ENCODE peak calls at places on chromosomes 6 and 20, in ten cellular contexts. Q is astrocyte; U is T-helper 17 cell; O is activated CD4-positive, alpha-beta T cell treated with anti-CD3 and anti-CD28 coated beads, Interleukin-2, amount 50 U/mL, for 48 hours; I is LNCaP clone FGC; A is foreskin fibroblast; Y is NCI-H510A treated with DMSO at 0.1 percent for 48 hours; S is left colon; G is NCI-H1092; F is epithelial cell of prostate. W is an unnamed sample.

GRCh38 chr6:7268362-7269310 is 44.4 kb downstream of the SSR1 start:
- DNase-seq in Q (no peak), U (no peak), O (no peak), I (no peak), A (no peak), Y (no peak), S (no peak), G (no peak), F (no peak), W (no peak)

GRCh38 chr20:2280083-2280482 is 15.7 kb upstream of the TGM3 start:
- DNase-seq in Q (no peak), U (no peak), O (no peak), I (no peak), A (no peak), Y (no peak), S (no peak), G (no peak), F (no peak), W (no peak)

GRCh38 chr6:26351544-26351953 is 13.4 kb upstream of the BTN3A2 start:
- DNase-seq in Q (peak; percentile 97), U (no peak), O (no peak), I (no peak), A (peak; percentile 97), Y (no peak), S (no peak), G (no peak), F (peak; percentile 88), W (no peak)

GRCh38 chr6:77040566-77041195 is 422.6 kb downstream of the HTR1B start:
- DNase-seq in Q (peak; percentile 2), U (no peak), O (no peak), I (no peak), A (peak; percentile 60), Y (no peak), S (no peak), G (no peak), F (no peak), W (no peak)

GRCh38 chr20:19661717-19662637 is 96.1 kb upstream of the RIN2 start:
- DNase-seq in Q (peak; percentile 35), U (no peak), O (peak; percentile 57), I (peak; percentile 63), A (peak; percentile 85), Y (peak; percentile 92), S (peak; percentile 42), G (peak; percentile 40), F (no peak), W (peak; percentile 65)

GRCh38 chr6:45717027-45717426 is 298.6 kb downstream of the CLIC5 start:
- DNase-seq in Q (no peak), U (no peak), O (no peak), I (no peak), A (no peak), Y (no peak), S (no peak), G (no peak), F (no peak), W (no peak)

GRCh38 chr20:57387945-57388351 is 3.2 kb upstream of the RBM38 start:
- DNase-seq in Q (no peak), U (peak; percentile 2), O (no peak), I (no peak), A (no peak), Y (no peak), S (peak; percentile 24), G (no peak), F (no peak), W (no peak)

GRCh38 chr20:34703573-34704176 is 469 bp upstream of the TP53INP2 start:
- DNase-seq in Q (peak; percentile 14), U (no peak), O (no peak), I (peak; percentile 88), A (peak; percentile 32), Y (peak; percentile 47), S (peak; percentile 46), G (no peak), F (no peak), W (no peak)

W was measured in neuronal stem cell.